ENCODE peak calls at places on chromosome 2, in six cellular contexts. H is mesenchymal stem cell, I is neuronal stem cell, T is H1, A is SK-N-SH, N is PC-9. E is an unnamed sample.

GRCh38 chr2:33069894-33070651 is 123.3 kb downstream of the LTBP1 start:
- DNase-seq in N (peak; percentile 98), I (no peak), H (peak; percentile 99), A (no peak), T (peak; percentile 13), E (no peak)

GRCh38 chr2:47269316-47270232 is 114.5 kb upstream of the STPG4 start:
- DNase-seq in T (no peak), H (peak; percentile 99), I (no peak), N (peak; percentile 100), A (no peak), E (no peak)

GRCh38 chr2:37322368-37322767 is 2.3 kb downstream of the PRKD3 start:
- DNase-seq in N (no peak), H (no peak), A (peak; percentile 77), I (no peak), T (no peak), E (no peak)

GRCh38 chr2:54577035-54577434 is 120.9 kb downstream of the SPTBN1 start:
- DNase-seq in T (no peak), N (no peak), I (no peak), H (no peak), A (no peak), E (no peak)

GRCh38 chr2:43210125-43210466 is 16.3 kb downstream of the ZFP36L2 start:
- DNase-seq in I (no peak), N (no peak), H (no peak), T (no peak), A (no peak), E (no peak)

GRCh38 chr2:103789716-103790085 is 1027.9 kb downstream of the TMEM182 start:
- DNase-seq in H (no peak), A (no peak), N (no peak), I (no peak), T (no peak), E (no peak)

GRCh38 chr2:219010162-219010756 is 17.0 kb upstream of the CRYBA2 start:
- DNase-seq in A (peak; percentile 64), H (no peak), T (no peak), N (no peak), I (no peak), E (peak; percentile 52)

GRCh38 chr2:191927991-191928390 is 81.1 kb upstream of the CAVIN2 start:
- DNase-seq in A (no peak), H (peak; percentile 82), N (no peak), I (no peak), T (no peak), E (no peak)

GRCh38 chr2:10868465-10869314 is 43.0 kb upstream of the KCNF1 start:
- DNase-seq in N (peak; percentile 16), H (peak; percentile 83), A (peak; percentile 75), I (no peak), T (no peak), E (no peak)

GRCh38 chr2:111226797-111227700 is 106.3 kb downstream of the BCL2L11 start:
- DNase-seq in A (no peak), T (no peak), I (no peak), N (no peak), H (peak; percentile 18), E (no peak)

GRCh38 chr2:71876542-71877451 is 270.9 kb downstream of the CYP26B1 start:
- DNase-seq in I (no peak), T (no peak), N (no peak), A (no peak), H (peak; percentile 18), E (no peak)

GRCh38 chr2:215971671-215972070 is 41.7 kb downstream of the MREG start:
- DNase-seq in H (no peak), T (no peak), N (peak; percentile 91), I (no peak), A (no peak), E (no peak)

GRCh38 chr2:37916512-37917082 is 8.5 kb upstream of the RMDN2 start:
- DNase-seq in N (peak; percentile 82), H (no peak), T (no peak), A (no peak), I (no peak), E (no peak)

GRCh38 chr2:204897561-204897960 is 352.3 kb downstream of the PARD3B start:
- DNase-seq in N (no peak), H (no peak), I (no peak), T (no peak), A (no peak), E (peak; percentile 16)

GRCh38 chr2:239443666-239444567 is 43.1 kb upstream of the HDAC4 start:
- DNase-seq in N (peak; percentile 53), T (no peak), H (no peak), A (no peak), I (no peak), E (no peak)

GRCh38 chr2:84495539-84496146 is 20.7 kb upstream of the DNAH6 start:
- DNase-seq in H (peak; percentile 76), T (no peak), N (no peak), I (peak; percentile 54), A (peak; percentile 47), E (peak; percentile 72)

GRCh38 chr2:57516740-57517340 is 529.8 kb upstream of the VRK2 start:
- DNase-seq in T (no peak), A (peak; percentile 19), I (peak; percentile 39), N (peak; percentile 51), H (peak; percentile 60), E (peak; percentile 38)

GRCh38 chr2:175807031-175807873 is 194.8 kb downstream of the LNPK start:
- DNase-seq in N (no peak), T (no peak), A (peak; percentile 49), I (no peak), H (peak; percentile 73), E (no peak)

GRCh38 chr2:53896864-53897263 is 37.1 kb upstream of the GPR75 start:
- DNase-seq in A (no peak), I (no peak), T (no peak), N (peak; percentile 42), H (peak; percentile 26), E (no peak)

GRCh38 chr2:162244559-162245031 is 1.4 kb upstream of the FAP start:
- DNase-seq in I (no peak), H (peak; percentile 96), T (no peak), N (peak; percentile 87), A (no peak), E (no peak)

GRCh38 chr2:162245051-162245450 is 1.8 kb upstream of the FAP start:
- DNase-seq in I (no peak), H (peak; percentile 76), N (no peak), T (no peak), A (no peak), E (no peak)

GRCh38 chr2:162243305-162243693 is at the start of gene FAP:
- DNase-seq in N (no peak), T (no peak), H (peak; percentile 51), A (no peak), I (peak; percentile 23), E (peak; percentile 44)

GRCh38 chr2:162242586-162243304 is 500 bp downstream of the FAP start:
- DNase-seq in H (peak; percentile 84), A (no peak), I (peak; percentile 37), N (no peak), T (no peak), E (peak; percentile 41)

GRCh38 chr2:162245737-162246136 is 2.5 kb upstream of the FAP start:
- DNase-seq in A (no peak), N (peak; percentile 91), H (peak; percentile 75), I (no peak), T (no peak), E (no peak)
- H2AFZ ChIP-seq in A (peak overlapping the region; percentile 57), N (no peak overlapping the region), H (no peak overlapping the region), I (no peak overlapping the region), T (peak overlapping the region; percentile 67), E (no peak overlapping the region)

GRCh38 chr2:27379840-27380625 is 501 bp downstream of the ZNF513 start:
- DNase-seq in N (peak; percentile 48), I (peak; percentile 71), T (no peak), A (peak; percentile 47), H (peak; percentile 82), E (no peak)
- H2AFZ ChIP-seq in N (peak overlapping the region; percentile 50), I (peak overlapping the region; percentile 86), T (no peak overlapping the region), A (peak overlapping the region; percentile 33), H (no peak overlapping the region), E (no peak overlapping the region)

GRCh38 chr2:140529706-140530105 is 1601.1 kb downstream of the LRP1B start:
- DNase-seq in A (no peak), I (no peak), N (no peak), H (peak; percentile 17), T (no peak), E (no peak)
- H2AFZ ChIP-seq in A (no peak overlapping the region), I (peak overlapping the region; percentile 64), N (no peak overlapping the region), H (no peak overlapping the region), T (no peak overlapping the region), E (no peak overlapping the region)

DNA sequence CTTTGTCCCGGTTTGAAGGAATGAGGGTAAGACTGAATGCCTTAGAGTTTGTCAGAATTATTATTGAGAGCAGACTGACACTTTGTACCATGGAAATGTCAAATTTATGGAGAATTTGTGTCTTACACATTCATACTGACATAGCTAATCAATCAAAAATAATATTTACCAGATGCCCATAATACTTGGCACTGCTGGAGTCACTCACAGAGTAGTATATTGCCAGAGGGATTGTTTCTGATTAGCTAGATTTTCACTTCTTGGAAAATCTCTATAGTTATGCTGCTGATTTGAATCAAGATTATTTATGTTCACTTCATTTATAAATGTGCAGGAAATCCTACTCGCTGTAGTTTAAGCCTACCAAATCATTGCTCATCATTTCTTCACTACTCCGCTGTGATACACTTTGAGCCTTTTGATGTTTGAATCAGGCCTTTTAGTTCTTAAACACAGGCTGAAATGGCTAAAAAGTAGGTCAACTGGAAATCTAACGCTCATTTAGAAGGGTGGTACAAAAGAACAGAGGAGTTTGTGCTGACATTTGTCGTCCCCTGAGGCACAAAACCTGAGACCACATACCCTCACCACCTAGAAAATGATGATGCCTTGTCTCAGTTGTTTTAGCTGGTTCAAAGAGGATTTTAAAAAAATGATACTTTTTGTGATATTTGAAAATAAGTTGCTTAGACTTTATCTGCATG is 96.0 kb upstream of the CSRNP3 start:
- DNase-seq in I (no peak), T (no peak), A (no peak), N (no peak), H (no peak), E (no peak)
- H2AFZ ChIP-seq in I (no peak overlapping the region), T (peak overlapping the region; percentile 89), A (peak overlapping the region; percentile 38), N (no peak overlapping the region), H (no peak overlapping the region), E (peak overlapping the region; percentile 14)

GRCh38 chr2:160493227-160494028 is at the start of gene RBMS1:
- DNase-seq in N (no peak), H (peak; percentile 65), T (no peak), I (peak; percentile 65), A (peak; percentile 92), E (peak; percentile 84)
- H2AFZ ChIP-seq in N (peak within 1 kb of the TSS; percentile 77), H (peak within 1 kb of the TSS; percentile 42), T (peak within 1 kb of the TSS; percentile 46), I (peak within 1 kb of the TSS; percentile 92), A (peak within 1 kb of the TSS; percentile 75), E (peak within 1 kb of the TSS; percentile 91)

DNA sequence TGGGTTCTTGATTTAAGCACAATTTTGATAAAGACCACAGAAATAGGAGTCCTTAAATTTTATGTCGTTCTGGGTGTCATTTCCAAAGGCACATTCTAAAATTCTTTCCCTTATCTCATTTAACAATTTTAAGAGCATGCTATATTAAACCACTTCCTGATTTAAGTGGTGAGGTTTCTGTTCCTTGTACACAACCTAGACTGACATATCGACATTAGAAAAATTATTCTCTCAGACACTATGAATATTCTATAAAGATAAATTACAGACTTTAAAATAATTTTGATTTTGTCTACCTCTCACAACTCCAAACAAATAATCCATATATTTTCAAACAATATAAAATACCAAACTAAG is 923.8 kb downstream of the LRP1B start:
- DNase-seq in T (no peak), N (no peak), I (no peak), A (no peak), H (no peak), E (no peak)
- H2AFZ ChIP-seq in T (no peak overlapping the region), N (no peak overlapping the region), I (no peak overlapping the region), A (no peak overlapping the region), H (no peak overlapping the region), E (no peak overlapping the region)

GRCh38 chr2:7119504-7119835 is 202.3 kb downstream of the RNF144A start:
- DNase-seq in N (no peak), T (no peak), A (no peak), H (no peak), I (no peak), E (no peak)
- H2AFZ ChIP-seq in N (no peak overlapping the region), T (no peak overlapping the region), A (no peak overlapping the region), H (no peak overlapping the region), I (peak overlapping the region; percentile 48), E (no peak overlapping the region)

GRCh38 chr2:146801886-146802285 is 1042.9 kb upstream of the ACVR2A start:
- DNase-seq in H (no peak), I (no peak), N (no peak), T (no peak), A (no peak), E (no peak)
- H2AFZ ChIP-seq in H (no peak overlapping the region), I (no peak overlapping the region), N (no peak overlapping the region), T (no peak overlapping the region), A (no peak overlapping the region), E (no peak overlapping the region)

E was measured in neural progenitor cell.